ENCODE peak calls at places on chromosome 17, in ten cellular contexts. One of them, this sample, is unnamed.

GRCh38 chr17:41735744-41736143 is 1.3 kb upstream of the HAP1 start:
- DNase-seq in NCI-H2081: no peak
- DNase-seq in heart right ventricle: no peak
- DNase-seq in kidney tubule cell: no peak
- DNase-seq in tibial artery: no peak
- DNase-seq in fibroblast of lung: no peak
- DNase-seq in omental fat pad: no peak
- DNase-seq in choroid plexus epithelial cell: no peak
- DNase-seq in mesendoderm: no peak
- DNase-seq in lung microvascular endothelial cell: no peak
- DNase-seq in this sample: no peak

GRCh38 chr17:11383157-11383556 is 142.1 kb downstream of the SHISA6 start:
- DNase-seq in NCI-H2081: no peak
- DNase-seq in heart right ventricle: no peak
- DNase-seq in kidney tubule cell: no peak
- DNase-seq in tibial artery: no peak
- DNase-seq in fibroblast of lung: no peak
- DNase-seq in omental fat pad: no peak
- DNase-seq in choroid plexus epithelial cell: no peak
- DNase-seq in mesendoderm: no peak
- DNase-seq in lung microvascular endothelial cell: no peak
- DNase-seq in this sample: no peak

GRCh38 chr17:55774834-55775233 is 24.0 kb downstream of the PCTP start:
- DNase-seq in NCI-H2081: peak
- DNase-seq in heart right ventricle: no peak
- DNase-seq in kidney tubule cell: peak
- DNase-seq in tibial artery: no peak
- DNase-seq in fibroblast of lung: no peak
- DNase-seq in omental fat pad: no peak
- DNase-seq in choroid plexus epithelial cell: no peak
- DNase-seq in mesendoderm: no peak
- DNase-seq in lung microvascular endothelial cell: no peak
- DNase-seq in this sample: no peak

GRCh38 chr17:81331527-81332043 is 36.5 kb upstream of the SLC38A10 start:
- DNase-seq in NCI-H2081: no peak
- DNase-seq in heart right ventricle: no peak
- DNase-seq in kidney tubule cell: no peak
- DNase-seq in tibial artery: no peak
- DNase-seq in fibroblast of lung: no peak
- DNase-seq in omental fat pad: no peak
- DNase-seq in choroid plexus epithelial cell: no peak
- DNase-seq in mesendoderm: no peak
- DNase-seq in lung microvascular endothelial cell: no peak
- DNase-seq in this sample: peak

GRCh38 chr17:49573510-49574282 is 2.0 kb upstream of the NXPH3 start:
- DNase-seq in NCI-H2081: no peak
- DNase-seq in heart right ventricle: no peak
- DNase-seq in kidney tubule cell: no peak
- DNase-seq in tibial artery: peak
- DNase-seq in fibroblast of lung: no peak
- DNase-seq in omental fat pad: no peak
- DNase-seq in choroid plexus epithelial cell: no peak
- DNase-seq in mesendoderm: no peak
- DNase-seq in lung microvascular endothelial cell: no peak
- DNase-seq in this sample: no peak

GRCh38 chr17:78127240-78127887 is 1.2 kb downstream of the TMC6 start:
- DNase-seq in NCI-H2081: no peak
- DNase-seq in heart right ventricle: peak
- DNase-seq in kidney tubule cell: peak
- DNase-seq in tibial artery: no peak
- DNase-seq in fibroblast of lung: no peak
- DNase-seq in omental fat pad: no peak
- DNase-seq in choroid plexus epithelial cell: no peak
- DNase-seq in mesendoderm: peak
- DNase-seq in lung microvascular endothelial cell: peak
- DNase-seq in this sample: peak

GRCh38 chr17:45437461-45438283 is 5.0 kb upstream of the ARHGAP27 start:
- DNase-seq in NCI-H2081: no peak
- DNase-seq in heart right ventricle: no peak
- DNase-seq in kidney tubule cell: no peak
- DNase-seq in tibial artery: no peak
- DNase-seq in fibroblast of lung: no peak
- DNase-seq in omental fat pad: no peak
- DNase-seq in choroid plexus epithelial cell: no peak
- DNase-seq in mesendoderm: no peak
- DNase-seq in lung microvascular endothelial cell: no peak
- DNase-seq in this sample: no peak

GRCh38 chr17:8122923-8123694 is 797 bp downstream of the HES7 start:
- DNase-seq in NCI-H2081: no peak
- DNase-seq in heart right ventricle: peak
- DNase-seq in kidney tubule cell: peak
- DNase-seq in tibial artery: no peak
- DNase-seq in fibroblast of lung: peak
- DNase-seq in omental fat pad: no peak
- DNase-seq in choroid plexus epithelial cell: no peak
- DNase-seq in mesendoderm: peak
- DNase-seq in lung microvascular endothelial cell: no peak
- DNase-seq in this sample: peak

GRCh38 chr17:76266244-76266938 is 1.2 kb downstream of the UBALD2 start:
- DNase-seq in NCI-H2081: peak
- DNase-seq in heart right ventricle: no peak
- DNase-seq in kidney tubule cell: peak
- DNase-seq in tibial artery: no peak
- DNase-seq in fibroblast of lung: peak
- DNase-seq in omental fat pad: no peak
- DNase-seq in choroid plexus epithelial cell: peak
- DNase-seq in mesendoderm: peak
- DNase-seq in lung microvascular endothelial cell: peak
- DNase-seq in this sample: peak

GRCh38 chr17:32152130-32152529 is 9.8 kb downstream of the RHOT1 start:
- DNase-seq in NCI-H2081: no peak
- DNase-seq in heart right ventricle: no peak
- DNase-seq in kidney tubule cell: no peak
- DNase-seq in tibial artery: no peak
- DNase-seq in fibroblast of lung: no peak
- DNase-seq in omental fat pad: no peak
- DNase-seq in choroid plexus epithelial cell: peak
- DNase-seq in mesendoderm: no peak
- DNase-seq in lung microvascular endothelial cell: no peak
- DNase-seq in this sample: no peak

GRCh38 chr17:50107790-50108414 is 12.8 kb downstream of the PDK2 start:
- DNase-seq in NCI-H2081: no peak
- DNase-seq in heart right ventricle: no peak
- DNase-seq in kidney tubule cell: peak
- DNase-seq in tibial artery: no peak
- DNase-seq in fibroblast of lung: peak
- DNase-seq in omental fat pad: no peak
- DNase-seq in choroid plexus epithelial cell: no peak
- DNase-seq in mesendoderm: no peak
- DNase-seq in lung microvascular endothelial cell: no peak
- DNase-seq in this sample: no peak

GRCh38 chr17:75047398-75048098 is 523 bp downstream of the KCTD2 start:
- DNase-seq in NCI-H2081: no peak
- DNase-seq in heart right ventricle: peak
- DNase-seq in kidney tubule cell: no peak
- DNase-seq in tibial artery: peak
- DNase-seq in fibroblast of lung: no peak
- DNase-seq in omental fat pad: no peak
- DNase-seq in choroid plexus epithelial cell: no peak
- DNase-seq in mesendoderm: no peak
- DNase-seq in lung microvascular endothelial cell: no peak
- DNase-seq in this sample: peak

GRCh38 chr17:2053380-2054261 is 1.3 kb upstream of the HIC1 start:
- DNase-seq in NCI-H2081: peak
- DNase-seq in heart right ventricle: peak
- DNase-seq in kidney tubule cell: peak
- DNase-seq in tibial artery: no peak
- DNase-seq in fibroblast of lung: peak
- DNase-seq in omental fat pad: no peak
- DNase-seq in choroid plexus epithelial cell: peak
- DNase-seq in mesendoderm: peak
- DNase-seq in lung microvascular endothelial cell: peak
- DNase-seq in this sample: no peak

GRCh38 chr17:82603981-82604448 is 44.2 kb downstream of the WDR45B start:
- DNase-seq in NCI-H2081: no peak
- DNase-seq in heart right ventricle: peak
- DNase-seq in kidney tubule cell: peak
- DNase-seq in tibial artery: peak
- DNase-seq in fibroblast of lung: peak
- DNase-seq in omental fat pad: no peak
- DNase-seq in choroid plexus epithelial cell: peak
- DNase-seq in mesendoderm: no peak
- DNase-seq in lung microvascular endothelial cell: no peak
- DNase-seq in this sample: no peak

GRCh38 chr17:39867891-39868553 is at the start of gene ZPBP2:
- DNase-seq in NCI-H2081: no peak
- DNase-seq in heart right ventricle: no peak
- DNase-seq in kidney tubule cell: no peak
- DNase-seq in tibial artery: no peak
- DNase-seq in fibroblast of lung: no peak
- DNase-seq in omental fat pad: no peak
- DNase-seq in choroid plexus epithelial cell: no peak
- DNase-seq in mesendoderm: no peak
- DNase-seq in lung microvascular endothelial cell: no peak
- DNase-seq in this sample: no peak

GRCh38 chr17:74117087-74117486 is 86.4 kb upstream of the RPL38 start:
- DNase-seq in NCI-H2081: no peak
- DNase-seq in heart right ventricle: no peak
- DNase-seq in kidney tubule cell: no peak
- DNase-seq in tibial artery: no peak
- DNase-seq in fibroblast of lung: no peak
- DNase-seq in omental fat pad: no peak
- DNase-seq in choroid plexus epithelial cell: no peak
- DNase-seq in mesendoderm: no peak
- DNase-seq in lung microvascular endothelial cell: no peak
- DNase-seq in this sample: no peak

GRCh38 chr17:45293413-45294211 is 23.2 kb downstream of the MAP3K14 start:
- DNase-seq in NCI-H2081: no peak
- DNase-seq in heart right ventricle: peak
- DNase-seq in kidney tubule cell: peak
- DNase-seq in tibial artery: peak
- DNase-seq in fibroblast of lung: peak
- DNase-seq in omental fat pad: peak
- DNase-seq in choroid plexus epithelial cell: peak
- DNase-seq in mesendoderm: peak
- DNase-seq in lung microvascular endothelial cell: peak
- DNase-seq in this sample: no peak